ENCODE peak calls at places on chromosomes 12 and 14, in five cellular contexts. P is Ammon's horn; K is stimulated activated CD4-positive, alpha-beta T cell treated with anti-CD3 and anti-CD28 coated beads, Interleukin-2, amount 100 ng/mL, for 48 hours; H is tibial artery; O is GM20000. B is an unnamed sample.

GRCh38 chr12:112518336-112518735 is 99.6 kb downstream of the PTPN11 start:
- DNase-seq in P (no peak), K (no peak), H (no peak), O (no peak), B (no peak)

GRCh38 chr14:91575469-91576208 is 65.5 kb upstream of the PPP4R3A start:
- DNase-seq in P (no peak), K (no peak), H (no peak), O (no peak), B (no peak)

GRCh38 chr12:29581641-29582040 is 84.2 kb upstream of the OVCH1 start:
- DNase-seq in P (no peak), K (no peak), H (no peak), O (no peak), B (no peak)

GRCh38 chr12:6941786-6942185 is 1.8 kb upstream of the RNU7-1 start:
- DNase-seq in P (no peak), K (no peak), H (no peak), O (no peak), B (no peak)

GRCh38 chr14:43755707-43756106 is 751.4 kb downstream of the FSCB start:
- DNase-seq in P (no peak), K (no peak), H (no peak), O (no peak), B (no peak)

GRCh38 chr14:68109132-68109531 is 289.6 kb downstream of the RAD51B start:
- DNase-seq in P (no peak), K (no peak), H (no peak), O (no peak), B (no peak)

GRCh38 chr12:27064397-27065342 is 17.7 kb downstream of the C12orf71 start:
- DNase-seq in P (no peak), K (no peak), H (no peak), O (peak; percentile 24), B (no peak)

GRCh38 chr12:128486951-128487350 is 220.0 kb downstream of the TMEM132C start:
- DNase-seq in P (peak; percentile 72), K (no peak), H (no peak), O (no peak), B (no peak)

GRCh38 chr14:52844262-52845060 is 53.1 kb upstream of the GNPNAT1 start:
- DNase-seq in P (peak; percentile 25), K (no peak), H (no peak), O (no peak), B (no peak)

GRCh38 chr14:76806446-76806845 is 6.2 kb downstream of the ANGEL1 start:
- DNase-seq in P (no peak), K (no peak), H (no peak), O (no peak), B (no peak)

GRCh38 chr12:67909091-67909531 is 80.1 kb upstream of the IFNG-AS1 start:
- DNase-seq in P (no peak), K (no peak), H (no peak), O (no peak), B (no peak)

GRCh38 chr12:104708891-104709290 is 249.2 kb downstream of the SLC41A2 start:
- DNase-seq in P (no peak), K (no peak), H (no peak), O (no peak), B (no peak)

GRCh38 chr12:133227281-133227852 is 8.3 kb downstream of the ANHX start:
- DNase-seq in P (no peak), K (no peak), H (peak; percentile 51), O (peak; percentile 2), B (no peak)

GRCh38 chr14:59543873-59544272 is 32.7 kb downstream of the CCDC175 start:
- DNase-seq in P (no peak), K (no peak), H (no peak), O (no peak), B (no peak)

GRCh38 chr14:104081951-104082464 is 3.5 kb upstream of the ASPG start:
- DNase-seq in P (no peak), K (no peak), H (no peak), O (no peak), B (no peak)

GRCh38 chr12:32647275-32647674 is 31.8 kb upstream of the DNM1L start:
- DNase-seq in P (no peak), K (no peak), H (no peak), O (no peak), B (no peak)

GRCh38 chr14:90715993-90716392 is 100.2 kb downstream of the TTC7B start:
- DNase-seq in P (no peak), K (no peak), H (no peak), O (no peak), B (no peak)

GRCh38 chr14:52596861-52597260 is 44.2 kb downstream of the GPR137C start:
- DNase-seq in P (no peak), K (no peak), H (no peak), O (no peak), B (no peak)

GRCh38 chr14:67820428-67820881 is 876 bp downstream of the RAD51B start:
- DNase-seq in P (no peak), K (no peak), H (no peak), O (no peak), B (no peak)

GRCh38 chr12:76025601-76026575 is 5.7 kb downstream of the PHLDA1 start:
- DNase-seq in P (no peak), K (no peak), H (no peak), O (no peak), B (no peak)

GRCh38 chr12:52201520-52201839 is 9.7 kb upstream of the KRT80 start:
- DNase-seq in P (no peak), K (no peak), H (no peak), O (no peak), B (no peak)

GRCh38 chr14:81220488-81220766 is 332 bp downstream of the GTF2A1 start:
- DNase-seq in P (no peak), K (peak; percentile 18), H (no peak), O (no peak), B (no peak)

GRCh38 chr14:69845050-69845581 is 34.1 kb upstream of the SMOC1 start:
- DNase-seq in P (no peak), K (no peak), H (no peak), O (peak; percentile 41), B (no peak)

GRCh38 chr14:95609398-95609990 is 74.6 kb downstream of the GLRX5 start:
- DNase-seq in P (peak; percentile 28), K (no peak), H (no peak), O (peak; percentile 33), B (peak; percentile 64)

GRCh38 chr14:20986811-20987210 is 3.0 kb upstream of the METTL17 start:
- DNase-seq in P (peak; percentile 5), K (no peak), H (no peak), O (no peak), B (no peak)

GRCh38 chr12:127176804-127177203 is 1090.2 kb upstream of the TMEM132C start:
- DNase-seq in P (no peak), K (no peak), H (no peak), O (no peak), B (no peak)

GRCh38 chr14:39265741-39266588 is 32.2 kb downstream of the MIA2 start:
- DNase-seq in P (no peak), K (peak; percentile 42), H (no peak), O (no peak), B (no peak)

GRCh38 chr12:116033765-116034164 is 243.7 kb downstream of the MED13L start:
- DNase-seq in P (no peak), K (no peak), H (no peak), O (no peak), B (no peak)

GRCh38 chr14:24285351-24285750 is 14.0 kb upstream of the RABGGTA start:
- DNase-seq in P (no peak), K (no peak), H (no peak), O (no peak), B (no peak)

GRCh38 chr12:25929096-25929637 is 29.3 kb upstream of the RASSF8 start:
- DNase-seq in P (no peak), K (no peak), H (no peak), O (no peak), B (no peak)

GRCh38 chr12:88855301-88855700 is 275.0 kb upstream of the KITLG start:
- DNase-seq in P (no peak), K (no peak), H (no peak), O (no peak), B (no peak)

GRCh38 chr12:127546721-127547505 is 720.1 kb upstream of the TMEM132C start:
- DNase-seq in P (no peak), K (no peak), H (no peak), O (no peak), B (no peak)

GRCh38 chr14:74518221-74518620 is 24.7 kb downstream of the ISCA2 start:
- DNase-seq in P (no peak), K (no peak), H (peak; percentile 29), O (no peak), B (no peak)

GRCh38 chr12:50099302-50100008 is 4.4 kb upstream of the GPD1 start:
- DNase-seq in P (no peak), K (no peak), H (no peak), O (no peak), B (no peak)

B was measured in testis.